ENCODE peak calls at places on chromosome X, in seven cellular contexts. One of them, this sample, is unnamed.

GRCh38 chrX:18351774-18352173 is 2.7 kb downstream of the SCML2 start:
- DNase-seq in ovary: no peak
- DNase-seq in breast epithelium: no peak
- DNase-seq in adipocyte: no peak
- DNase-seq in heart left ventricle: no peak
- DNase-seq in endodermal cell: no peak
- DNase-seq in choroid plexus epithelial cell: no peak
- DNase-seq in this sample: no peak

GRCh38 chrX:110806145-110806544 is 10.5 kb upstream of the CHRDL1 start:
- DNase-seq in breast epithelium: no peak
- DNase-seq in ovary: no peak
- DNase-seq in adipocyte: peak
- DNase-seq in choroid plexus epithelial cell: no peak
- DNase-seq in heart left ventricle: no peak
- DNase-seq in endodermal cell: no peak
- DNase-seq in this sample: no peak

GRCh38 chrX:55489315-55490009 is at the start of gene USP51:
- DNase-seq in adipocyte: peak
- DNase-seq in ovary: peak
- DNase-seq in breast epithelium: no peak
- DNase-seq in choroid plexus epithelial cell: peak
- DNase-seq in endodermal cell: peak
- DNase-seq in heart left ventricle: peak
- DNase-seq in this sample: no peak

GRCh38 chrX:4830880-4831557 is 1117.6 kb upstream of the PRKX start:
- DNase-seq in heart left ventricle: no peak
- DNase-seq in ovary: no peak
- DNase-seq in choroid plexus epithelial cell: no peak
- DNase-seq in endodermal cell: no peak
- DNase-seq in adipocyte: no peak
- DNase-seq in breast epithelium: no peak
- DNase-seq in this sample: peak

GRCh38 chrX:3299626-3300025 is 46.8 kb downstream of the MXRA5 start:
- DNase-seq in choroid plexus epithelial cell: peak
- DNase-seq in heart left ventricle: no peak
- DNase-seq in adipocyte: peak
- DNase-seq in breast epithelium: no peak
- DNase-seq in ovary: no peak
- DNase-seq in endodermal cell: no peak
- DNase-seq in this sample: no peak

GRCh38 chrX:3271485-3272186 is 74.8 kb downstream of the MXRA5 start:
- DNase-seq in ovary: no peak
- DNase-seq in endodermal cell: no peak
- DNase-seq in adipocyte: peak
- DNase-seq in heart left ventricle: no peak
- DNase-seq in choroid plexus epithelial cell: peak
- DNase-seq in breast epithelium: no peak
- DNase-seq in this sample: no peak

GRCh38 chrX:151151668-151152267 is 24.6 kb upstream of the GPR50 start:
- DNase-seq in adipocyte: peak
- DNase-seq in endodermal cell: peak
- DNase-seq in heart left ventricle: peak
- DNase-seq in ovary: no peak
- DNase-seq in breast epithelium: no peak
- DNase-seq in choroid plexus epithelial cell: peak
- DNase-seq in this sample: peak

GRCh38 chrX:135543924-135544323 is 23.5 kb downstream of the INTS6L start:
- DNase-seq in choroid plexus epithelial cell: no peak
- DNase-seq in adipocyte: no peak
- DNase-seq in heart left ventricle: no peak
- DNase-seq in breast epithelium: no peak
- DNase-seq in ovary: no peak
- DNase-seq in endodermal cell: peak
- DNase-seq in this sample: no peak

GRCh38 chrX:100072286-100072685 is 337.8 kb downstream of the PCDH19 start:
- DNase-seq in breast epithelium: no peak
- DNase-seq in ovary: no peak
- DNase-seq in endodermal cell: no peak
- DNase-seq in heart left ventricle: no peak
- DNase-seq in choroid plexus epithelial cell: no peak
- DNase-seq in adipocyte: no peak
- DNase-seq in this sample: no peak

GRCh38 chrX:65463550-65463949 is 71.0 kb downstream of the LAS1L start:
- DNase-seq in breast epithelium: no peak
- DNase-seq in endodermal cell: peak
- DNase-seq in adipocyte: peak
- DNase-seq in choroid plexus epithelial cell: peak
- DNase-seq in ovary: no peak
- DNase-seq in heart left ventricle: no peak
- DNase-seq in this sample: no peak

GRCh38 chrX:103831342-103831802 is 685 bp downstream of the RAB9B start:
- DNase-seq in adipocyte: peak
- DNase-seq in heart left ventricle: no peak
- DNase-seq in breast epithelium: no peak
- DNase-seq in ovary: no peak
- DNase-seq in endodermal cell: no peak
- DNase-seq in choroid plexus epithelial cell: no peak
- DNase-seq in this sample: no peak

GRCh38 chrX:118632862-118633261 is 94.5 kb upstream of the IL13RA1 start:
- DNase-seq in breast epithelium: no peak
- DNase-seq in heart left ventricle: no peak
- DNase-seq in adipocyte: no peak
- DNase-seq in ovary: no peak
- DNase-seq in choroid plexus epithelial cell: no peak
- DNase-seq in endodermal cell: no peak
- DNase-seq in this sample: no peak

GRCh38 chrX:105865709-105866108 is 43.4 kb downstream of the NRK start:
- DNase-seq in heart left ventricle: no peak
- DNase-seq in choroid plexus epithelial cell: no peak
- DNase-seq in endodermal cell: no peak
- DNase-seq in ovary: no peak
- DNase-seq in breast epithelium: no peak
- DNase-seq in adipocyte: no peak
- DNase-seq in this sample: no peak

GRCh38 chrX:8748855-8749254 is 16.9 kb upstream of the ANOS1 start:
- DNase-seq in ovary: no peak
- DNase-seq in endodermal cell: peak
- DNase-seq in adipocyte: peak
- DNase-seq in choroid plexus epithelial cell: peak
- DNase-seq in breast epithelium: no peak
- DNase-seq in heart left ventricle: no peak
- DNase-seq in this sample: no peak

GRCh38 chrX:66163447-66163846 is 600 bp upstream of the HEPH start:
- DNase-seq in choroid plexus epithelial cell: no peak
- DNase-seq in breast epithelium: no peak
- DNase-seq in heart left ventricle: no peak
- DNase-seq in endodermal cell: no peak
- DNase-seq in adipocyte: no peak
- DNase-seq in ovary: no peak
- DNase-seq in this sample: no peak

GRCh38 chrX:154742623-154743022 is 8.3 kb downstream of the GAB3 start:
- DNase-seq in endodermal cell: no peak
- DNase-seq in choroid plexus epithelial cell: no peak
- DNase-seq in breast epithelium: no peak
- DNase-seq in ovary: no peak
- DNase-seq in heart left ventricle: no peak
- DNase-seq in adipocyte: no peak
- DNase-seq in this sample: no peak

GRCh38 chrX:2336181-2336580 is 164.6 kb downstream of the DHRSX start:
- DNase-seq in ovary: no peak
- DNase-seq in adipocyte: no peak
- DNase-seq in heart left ventricle: no peak
- DNase-seq in breast epithelium: no peak
- DNase-seq in choroid plexus epithelial cell: peak
- DNase-seq in endodermal cell: no peak
- DNase-seq in this sample: no peak

GRCh38 chrX:18833071-18833731 is 125.8 kb downstream of the PPEF1 start:
- DNase-seq in heart left ventricle: peak
- DNase-seq in choroid plexus epithelial cell: peak
- DNase-seq in ovary: peak
- DNase-seq in breast epithelium: no peak
- DNase-seq in endodermal cell: no peak
- DNase-seq in adipocyte: no peak
- DNase-seq in this sample: no peak

GRCh38 chrX:140318306-140318705 is 186.6 kb downstream of the SOX3 start:
- DNase-seq in choroid plexus epithelial cell: no peak
- DNase-seq in endodermal cell: no peak
- DNase-seq in heart left ventricle: no peak
- DNase-seq in breast epithelium: no peak
- DNase-seq in ovary: no peak
- DNase-seq in adipocyte: no peak
- DNase-seq in this sample: no peak

GRCh38 chrX:17632942-17633341 is 104.4 kb upstream of the SCML1 start:
- DNase-seq in heart left ventricle: no peak
- DNase-seq in adipocyte: peak
- DNase-seq in ovary: no peak
- DNase-seq in choroid plexus epithelial cell: peak
- DNase-seq in endodermal cell: no peak
- DNase-seq in breast epithelium: no peak
- DNase-seq in this sample: no peak

GRCh38 chrX:2875798-2876399 is 47.2 kb downstream of the GYG2 start:
- DNase-seq in adipocyte: peak
- DNase-seq in ovary: no peak
- DNase-seq in heart left ventricle: no peak
- DNase-seq in breast epithelium: no peak
- DNase-seq in choroid plexus epithelial cell: peak
- DNase-seq in endodermal cell: no peak
- DNase-seq in this sample: no peak

GRCh38 chrX:38403834-38404233 is 51.4 kb downstream of the OTC start:
- DNase-seq in adipocyte: no peak
- DNase-seq in heart left ventricle: no peak
- DNase-seq in breast epithelium: no peak
- DNase-seq in choroid plexus epithelial cell: no peak
- DNase-seq in ovary: no peak
- DNase-seq in endodermal cell: no peak
- DNase-seq in this sample: no peak

GRCh38 chrX:108641589-108642272 is 94.6 kb downstream of the IRS4 start:
- DNase-seq in choroid plexus epithelial cell: no peak
- DNase-seq in adipocyte: no peak
- DNase-seq in ovary: no peak
- DNase-seq in endodermal cell: peak
- DNase-seq in heart left ventricle: no peak
- DNase-seq in breast epithelium: no peak
- DNase-seq in this sample: no peak

GRCh38 chrX:95836517-95836916 is 848.1 kb upstream of the DIAPH2 start:
- DNase-seq in heart left ventricle: no peak
- DNase-seq in breast epithelium: no peak
- DNase-seq in choroid plexus epithelial cell: no peak
- DNase-seq in endodermal cell: no peak
- DNase-seq in ovary: no peak
- DNase-seq in adipocyte: no peak
- DNase-seq in this sample: no peak

GRCh38 chrX:155048997-155049619 is 21.8 kb downstream of the CMC4 start:
- DNase-seq in adipocyte: peak
- DNase-seq in heart left ventricle: peak
- DNase-seq in choroid plexus epithelial cell: peak
- DNase-seq in endodermal cell: peak
- DNase-seq in ovary: no peak
- DNase-seq in breast epithelium: no peak
- DNase-seq in this sample: peak

GRCh38 chrX:69504626-69505612 is 793 bp downstream of the NALF2 start:
- DNase-seq in adipocyte: no peak
- DNase-seq in breast epithelium: no peak
- DNase-seq in endodermal cell: peak
- DNase-seq in heart left ventricle: no peak
- DNase-seq in choroid plexus epithelial cell: no peak
- DNase-seq in ovary: no peak
- DNase-seq in this sample: no peak
- H3K4me3 ChIP-seq in adipocyte: no peak
- H3K4me3 ChIP-seq in breast epithelium: peak
- H3K4me3 ChIP-seq in endodermal cell: peak
- H3K4me3 ChIP-seq in heart left ventricle: peak
- H3K4me3 ChIP-seq in choroid plexus epithelial cell: peak
- H3K4me3 ChIP-seq in ovary: peak
- H3K4me3 ChIP-seq in this sample: no peak

DNA sequence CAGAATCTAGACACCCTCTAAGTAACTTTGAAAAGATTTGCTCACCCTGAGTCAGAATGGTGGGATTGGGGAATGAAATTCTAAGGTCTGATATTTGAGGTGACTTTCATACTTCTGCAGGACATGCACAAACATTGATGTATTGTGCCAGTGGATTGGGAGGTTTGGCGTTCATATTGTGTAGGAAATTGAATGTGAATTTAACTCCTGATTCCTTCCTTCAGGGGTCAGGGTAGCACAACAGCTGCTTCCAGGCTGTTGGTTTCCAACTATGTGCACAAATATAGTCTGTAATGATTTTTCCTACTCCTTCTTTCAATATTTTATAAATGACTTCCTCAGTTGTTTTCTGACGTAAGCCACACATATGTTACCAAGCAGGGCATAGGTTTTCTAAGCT is 3.1 kb downstream of the IL1RAPL1 start:
- DNase-seq in breast epithelium: no peak
- DNase-seq in endodermal cell: no peak
- DNase-seq in adipocyte: peak
- DNase-seq in choroid plexus epithelial cell: peak
- DNase-seq in ovary: no peak
- DNase-seq in heart left ventricle: peak
- DNase-seq in this sample: no peak
- H3K4me3 ChIP-seq in breast epithelium: no peak
- H3K4me3 ChIP-seq in endodermal cell: no peak
- H3K4me3 ChIP-seq in adipocyte: no peak
- H3K4me3 ChIP-seq in choroid plexus epithelial cell: no peak
- H3K4me3 ChIP-seq in ovary: no peak
- H3K4me3 ChIP-seq in heart left ventricle: peak
- H3K4me3 ChIP-seq in this sample: no peak

DNA sequence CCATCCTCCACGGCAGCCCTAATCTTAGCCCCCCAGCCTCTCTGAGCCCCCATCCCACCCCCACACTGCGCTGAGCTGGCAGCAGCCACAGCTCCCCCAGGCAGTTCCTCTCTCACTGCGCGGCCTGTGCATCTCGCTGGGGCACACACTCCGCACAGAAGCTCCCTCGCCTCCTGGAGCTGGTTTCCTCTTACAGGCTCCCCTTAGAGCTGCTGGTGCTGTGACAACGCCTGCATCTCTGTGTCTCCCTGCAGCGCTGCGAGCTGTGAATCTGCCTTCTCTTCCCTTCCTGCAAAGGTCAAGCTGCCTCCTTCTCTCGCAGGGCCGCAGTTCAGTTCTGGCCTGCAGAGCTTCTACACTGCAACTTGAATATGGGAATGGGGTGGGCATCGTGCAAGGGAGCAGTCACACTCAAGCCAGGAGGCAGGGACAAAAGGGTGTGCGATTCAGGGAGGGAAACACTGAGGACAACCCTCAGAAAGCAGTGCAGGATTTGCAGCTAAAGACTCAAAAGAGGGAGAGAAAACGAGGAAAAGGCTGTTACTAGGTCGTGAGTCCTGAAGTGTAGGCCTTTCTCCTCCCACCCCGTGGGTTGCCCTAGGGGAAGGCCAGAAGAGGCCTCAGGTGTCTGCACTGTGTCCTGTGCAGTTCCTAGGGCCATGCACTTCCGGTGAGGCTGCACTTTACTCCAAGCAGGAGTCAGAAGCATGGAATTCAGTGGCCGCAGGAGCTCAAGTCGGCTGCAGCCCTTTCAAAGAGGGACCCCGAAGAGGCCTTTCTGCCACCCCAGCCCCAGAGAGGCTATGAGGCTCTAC is 87.0 kb downstream of the BCOR start:
- DNase-seq in ovary: no peak
- DNase-seq in adipocyte: no peak
- DNase-seq in heart left ventricle: no peak
- DNase-seq in choroid plexus epithelial cell: peak
- DNase-seq in endodermal cell: peak
- DNase-seq in breast epithelium: no peak
- DNase-seq in this sample: no peak
- H3K4me3 ChIP-seq in ovary: no peak
- H3K4me3 ChIP-seq in adipocyte: no peak
- H3K4me3 ChIP-seq in heart left ventricle: no peak
- H3K4me3 ChIP-seq in choroid plexus epithelial cell: no peak
- H3K4me3 ChIP-seq in endodermal cell: no peak
- H3K4me3 ChIP-seq in breast epithelium: no peak
- H3K4me3 ChIP-seq in this sample: no peak

GRCh38 chrX:130173190-130173895 is 1.6 kb downstream of the RAB33A start:
- DNase-seq in breast epithelium: no peak
- DNase-seq in ovary: no peak
- DNase-seq in heart left ventricle: peak
- DNase-seq in adipocyte: peak
- DNase-seq in choroid plexus epithelial cell: peak
- DNase-seq in endodermal cell: no peak
- DNase-seq in this sample: peak
- H3K4me3 ChIP-seq in breast epithelium: no peak
- H3K4me3 ChIP-seq in ovary: no peak
- H3K4me3 ChIP-seq in heart left ventricle: no peak
- H3K4me3 ChIP-seq in adipocyte: peak
- H3K4me3 ChIP-seq in choroid plexus epithelial cell: no peak
- H3K4me3 ChIP-seq in endodermal cell: no peak
- H3K4me3 ChIP-seq in this sample: peak